ENCODE peak calls at places on chromosome 14, in nine cellular contexts. One of them, this sample, is unnamed.

GRCh38 chr14:50600849-50601248 is 40.9 kb downstream of the ATL1 start:
- DNase-seq in astrocyte of the spinal cord: no peak
- DNase-seq in NK-92 treated with Interleukin-12 subunit alpha and Interleukin-12 subunit beta, amount 100 ng/mL, for 24 hours: no peak
- DNase-seq in tibial nerve: no peak
- DNase-seq in anterior cingulate cortex: no peak
- DNase-seq in GM12892: no peak
- DNase-seq in NCI-H345: no peak
- DNase-seq in fibroblast of the conjunctiva: no peak
- DNase-seq in type B pancreatic cell: no peak
- DNase-seq in this sample: no peak

GRCh38 chr14:60356921-60357550 is 108.0 kb downstream of the PPM1A start:
- DNase-seq in astrocyte of the spinal cord: peak; percentile 9
- DNase-seq in NK-92 treated with Interleukin-12 subunit alpha and Interleukin-12 subunit beta, amount 100 ng/mL, for 24 hours: no peak
- DNase-seq in tibial nerve: no peak
- DNase-seq in anterior cingulate cortex: no peak
- DNase-seq in GM12892: no peak
- DNase-seq in NCI-H345: peak; percentile 61
- DNase-seq in fibroblast of the conjunctiva: no peak
- DNase-seq in type B pancreatic cell: no peak
- DNase-seq in this sample: no peak

GRCh38 chr14:35991356-35991755 is 165.2 kb downstream of the BRMS1L start:
- DNase-seq in astrocyte of the spinal cord: no peak
- DNase-seq in NK-92 treated with Interleukin-12 subunit alpha and Interleukin-12 subunit beta, amount 100 ng/mL, for 24 hours: no peak
- DNase-seq in tibial nerve: no peak
- DNase-seq in anterior cingulate cortex: no peak
- DNase-seq in GM12892: no peak
- DNase-seq in NCI-H345: no peak
- DNase-seq in fibroblast of the conjunctiva: no peak
- DNase-seq in type B pancreatic cell: no peak
- DNase-seq in this sample: no peak

GRCh38 chr14:26137161-26137560 is 460.7 kb downstream of the NOVA1 start:
- DNase-seq in astrocyte of the spinal cord: no peak
- DNase-seq in NK-92 treated with Interleukin-12 subunit alpha and Interleukin-12 subunit beta, amount 100 ng/mL, for 24 hours: no peak
- DNase-seq in tibial nerve: no peak
- DNase-seq in anterior cingulate cortex: no peak
- DNase-seq in GM12892: no peak
- DNase-seq in NCI-H345: no peak
- DNase-seq in fibroblast of the conjunctiva: no peak
- DNase-seq in type B pancreatic cell: no peak
- DNase-seq in this sample: no peak

GRCh38 chr14:74988131-74988530 is 14.6 kb upstream of the EIF2B2 start:
- DNase-seq in astrocyte of the spinal cord: peak; percentile 73
- DNase-seq in NK-92 treated with Interleukin-12 subunit alpha and Interleukin-12 subunit beta, amount 100 ng/mL, for 24 hours: no peak
- DNase-seq in tibial nerve: no peak
- DNase-seq in anterior cingulate cortex: no peak
- DNase-seq in GM12892: no peak
- DNase-seq in NCI-H345: no peak
- DNase-seq in fibroblast of the conjunctiva: no peak
- DNase-seq in type B pancreatic cell: no peak
- DNase-seq in this sample: no peak

GRCh38 chr14:69151458-69152180 is 1.3 kb downstream of the DCAF5 start:
- DNase-seq in astrocyte of the spinal cord: peak; percentile 69
- DNase-seq in NK-92 treated with Interleukin-12 subunit alpha and Interleukin-12 subunit beta, amount 100 ng/mL, for 24 hours: peak; percentile 70
- DNase-seq in tibial nerve: peak; percentile 25
- DNase-seq in anterior cingulate cortex: peak; percentile 66
- DNase-seq in GM12892: peak; percentile 74
- DNase-seq in NCI-H345: peak; percentile 71
- DNase-seq in fibroblast of the conjunctiva: no peak
- DNase-seq in type B pancreatic cell: peak; percentile 87
- DNase-seq in this sample: peak; percentile 94

GRCh38 chr14:22555573-22556011 is 33.4 kb downstream of the DAD1 start:
- DNase-seq in astrocyte of the spinal cord: no peak
- DNase-seq in NK-92 treated with Interleukin-12 subunit alpha and Interleukin-12 subunit beta, amount 100 ng/mL, for 24 hours: peak; percentile 82
- DNase-seq in tibial nerve: no peak
- DNase-seq in anterior cingulate cortex: no peak
- DNase-seq in GM12892: no peak
- DNase-seq in NCI-H345: no peak
- DNase-seq in fibroblast of the conjunctiva: no peak
- DNase-seq in type B pancreatic cell: no peak
- DNase-seq in this sample: no peak

GRCh38 chr14:91284146-91284790 is 39.8 kb upstream of the GPR68 start:
- DNase-seq in astrocyte of the spinal cord: peak; percentile 67
- DNase-seq in NK-92 treated with Interleukin-12 subunit alpha and Interleukin-12 subunit beta, amount 100 ng/mL, for 24 hours: no peak
- DNase-seq in tibial nerve: no peak
- DNase-seq in anterior cingulate cortex: no peak
- DNase-seq in GM12892: no peak
- DNase-seq in NCI-H345: no peak
- DNase-seq in fibroblast of the conjunctiva: peak; percentile 38
- DNase-seq in type B pancreatic cell: no peak
- DNase-seq in this sample: no peak

GRCh38 chr14:35632276-35633071 is 98.5 kb downstream of the INSM2 start:
- DNase-seq in astrocyte of the spinal cord: no peak
- DNase-seq in NK-92 treated with Interleukin-12 subunit alpha and Interleukin-12 subunit beta, amount 100 ng/mL, for 24 hours: no peak
- DNase-seq in tibial nerve: no peak
- DNase-seq in anterior cingulate cortex: no peak
- DNase-seq in GM12892: no peak
- DNase-seq in NCI-H345: no peak
- DNase-seq in fibroblast of the conjunctiva: peak; percentile 16
- DNase-seq in type B pancreatic cell: no peak
- DNase-seq in this sample: no peak

GRCh38 chr14:51676549-51676948 is 24.8 kb downstream of the FRMD6 start:
- DNase-seq in astrocyte of the spinal cord: no peak
- DNase-seq in NK-92 treated with Interleukin-12 subunit alpha and Interleukin-12 subunit beta, amount 100 ng/mL, for 24 hours: no peak
- DNase-seq in tibial nerve: no peak
- DNase-seq in anterior cingulate cortex: no peak
- DNase-seq in GM12892: no peak
- DNase-seq in NCI-H345: no peak
- DNase-seq in fibroblast of the conjunctiva: no peak
- DNase-seq in type B pancreatic cell: no peak
- DNase-seq in this sample: no peak

This sample was measured in lower leg skin.